ENCODE peak calls at places on chromosome 10, in four cellular contexts. G is IMR-90, C is mesendoderm, U is mesenchymal stem cell. A is an unnamed sample.
A peak's percentile ranks its signal among the peaks of the same experiment; 100 is the strongest.

GRCh38 chr10:85645097-85645496 is 721.5 kb downstream of the GRID1 start:
- DNase-seq in G (no peak), C (peak; percentile 55), U (peak; percentile 14), A (no peak)

GRCh38 chr10:98170249-98171117 is 36.0 kb downstream of the R3HCC1L start:
- DNase-seq in G (peak; percentile 60), C (peak; percentile 92), U (peak; percentile 59), A (peak; percentile 77)

GRCh38 chr10:58023341-58024073 is 244.2 kb downstream of the IPMK start:
- DNase-seq in G (peak; percentile 90), C (peak; percentile 22), U (peak; percentile 72), A (no peak)

GRCh38 chr10:130777507-130778165 is 533.9 kb downstream of the TCERG1L start:
- DNase-seq in G (no peak), C (no peak), U (no peak), A (no peak)

GRCh38 chr10:97007417-97007816 is 175.3 kb downstream of the LCOR start:
- DNase-seq in G (no peak), C (no peak), U (no peak), A (no peak)

GRCh38 chr10:76150886-76151288 is 719.5 kb downstream of the LRMDA start:
- DNase-seq in G (no peak), C (no peak), U (no peak), A (no peak)

GRCh38 chr10:99435986-99436633 is 5.7 kb upstream of the GOT1 start:
- DNase-seq in G (peak; percentile 59), C (peak; percentile 42), U (peak; percentile 81), A (no peak)

GRCh38 chr10:107072786-107073185 is 91.7 kb downstream of the SORCS1 start:
- DNase-seq in G (no peak), C (no peak), U (no peak), A (no peak)

GRCh38 chr10:34343764-34344163 is 471.3 kb downstream of the PARD3 start:
- DNase-seq in G (peak; percentile 41), C (no peak), U (no peak), A (no peak)

GRCh38 chr10:127398140-127398966 is 150.8 kb upstream of the NPS start:
- DNase-seq in G (peak; percentile 73), C (peak; percentile 74), U (peak; percentile 36), A (no peak)

GRCh38 chr10:34816067-34817002 is 1.2 kb upstream of the PARD3 start:
- DNase-seq in G (peak; percentile 30), C (peak; percentile 57), U (peak; percentile 67), A (peak; percentile 34)

GRCh38 chr10:18681971-18682403 is 22.8 kb downstream of the ARL5B start:
- DNase-seq in G (peak; percentile 65), C (no peak), U (peak; percentile 40), A (no peak)

GRCh38 chr10:118845776-118846175 is 91.0 kb upstream of the CACUL1 start:
- DNase-seq in G (no peak), C (no peak), U (no peak), A (no peak)

GRCh38 chr10:131311661-131312260 is at the start of gene TCERG1L:
- DNase-seq in G (no peak), C (peak; percentile 82), U (no peak), A (peak; percentile 61)

GRCh38 chr10:122847782-122848604 is 2.3 kb upstream of the CUZD1 start:
- DNase-seq in G (peak; percentile 34), C (no peak), U (no peak), A (no peak)

GRCh38 chr10:122648599-122649428 is 50.8 kb downstream of the C10orf120 start:
- DNase-seq in G (peak; percentile 31), C (peak; percentile 76), U (no peak), A (peak; percentile 83)

GRCh38 chr10:104327745-104328635 is 10.3 kb downstream of the ITPRIP start:
- DNase-seq in G (peak; percentile 89), C (peak; percentile 64), U (peak; percentile 93), A (peak; percentile 49)

GRCh38 chr10:6694447-6695155 is 114.5 kb upstream of the PRKCQ start:
- DNase-seq in G (no peak), C (peak; percentile 30), U (peak; percentile 28), A (no peak)

GRCh38 chr10:75295901-75296441 is 60.2 kb upstream of the COMTD1 start:
- DNase-seq in G (peak; percentile 21), C (no peak), U (peak; percentile 58), A (no peak)

GRCh38 chr10:66414943-66415342 is 510.9 kb upstream of the LRRTM3 start:
- DNase-seq in G (no peak), C (no peak), U (no peak), A (no peak)

GRCh38 chr10:118291122-118291521 is 51.0 kb downstream of the FAM204A start:
- DNase-seq in G (no peak), C (no peak), U (no peak), A (no peak)

GRCh38 chr10:91123246-91123645 is 97.2 kb upstream of the PCGF5 start:
- DNase-seq in G (no peak), C (no peak), U (no peak), A (no peak)

GRCh38 chr10:123994417-123995081 is 98.8 kb downstream of the CHST15 start:
- DNase-seq in G (peak; percentile 63), C (peak; percentile 92), U (peak; percentile 85), A (peak; percentile 95)

GRCh38 chr10:30736685-30737232 is 107.2 kb upstream of the LYZL2 start:
- DNase-seq in G (peak; percentile 100), C (peak; percentile 32), U (peak; percentile 100), A (no peak)

GRCh38 chr10:77965294-77965693 is 38.7 kb upstream of the DLG5 start:
- DNase-seq in G (peak; percentile 91), C (no peak), U (no peak), A (no peak)

GRCh38 chr10:19958787-19959186 is 142.6 kb downstream of the PLXDC2 start:
- DNase-seq in G (no peak), C (no peak), U (no peak), A (no peak)

GRCh38 chr10:70715853-70716795 is 43.8 kb downstream of the ADAMTS14 start:
- DNase-seq in G (peak; percentile 34), C (peak; percentile 52), U (peak; percentile 78), A (peak; percentile 43)

GRCh38 chr10:50295367-50295766 is 44.1 kb upstream of the ASAH2 start:
- DNase-seq in G (no peak), C (no peak), U (no peak), A (no peak)

GRCh38 chr10:129719889-129720590 is 244.0 kb downstream of the EBF3 start:
- DNase-seq in G (no peak), C (no peak), U (no peak), A (no peak)

GRCh38 chr10:75233444-75234016 is 2.2 kb downstream of the COMTD1 start:
- DNase-seq in G (no peak), C (peak; percentile 75), U (no peak), A (no peak)

GRCh38 chr10:1561731-1562337 is 175.5 kb downstream of the ADARB2 start:
- DNase-seq in G (no peak), C (no peak), U (no peak), A (no peak)

GRCh38 chr10:35040761-35041501 is 49.2 kb downstream of the CUL2 start:
- DNase-seq in G (peak; percentile 63), C (peak; percentile 50), U (peak; percentile 59), A (peak; percentile 60)

DNA sequence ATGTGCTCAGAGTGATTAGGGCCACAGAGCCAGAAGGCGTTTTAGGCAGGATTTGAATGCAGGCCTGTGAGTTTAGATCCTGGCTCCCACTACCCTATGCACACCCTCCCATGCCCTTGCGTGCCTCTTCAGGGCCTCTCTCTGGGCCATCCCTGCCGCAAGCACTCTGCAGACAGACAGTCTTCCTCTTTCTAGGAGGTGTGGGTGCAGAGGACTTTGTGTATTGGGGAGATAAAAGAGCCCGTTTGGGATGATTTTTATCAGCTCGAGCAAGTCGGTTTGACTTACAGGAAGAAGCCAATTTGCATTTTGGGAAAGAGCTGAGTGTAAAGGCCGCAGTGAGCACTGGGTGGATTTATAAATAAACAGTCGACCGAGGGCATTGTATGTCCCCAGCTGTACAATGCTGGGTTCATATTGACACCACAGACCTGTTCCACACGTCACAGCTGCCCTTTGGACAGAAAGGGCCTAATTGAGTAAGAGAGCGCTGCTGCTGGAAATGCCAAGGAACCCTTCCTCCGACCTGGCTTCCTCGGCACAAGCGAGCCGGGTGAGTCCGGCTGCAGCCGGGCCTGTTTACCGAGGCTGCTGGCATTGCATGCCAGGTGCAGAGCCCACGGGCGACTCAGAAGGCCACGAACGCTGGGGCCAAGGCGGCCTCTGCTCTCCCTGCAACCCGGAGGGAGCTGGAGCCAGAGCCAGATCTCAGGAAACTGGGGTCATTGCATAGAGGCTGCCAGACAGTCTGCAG is 25.1 kb downstream of the ZMIZ1 start:
- DNase-seq in G (peak; percentile 81), C (peak; percentile 98), U (peak; percentile 94), A (no peak)
- H3K79me1 ChIP-seq in G (peaks cover 12% of the 10 kb centered on the region), C (peaks cover 42% of the 10 kb centered on the region), U (no peaks in the 10 kb centered on the region), A (peaks cover 7% of the 10 kb centered on the region)

GRCh38 chr10:71981868-71982230 is 17.7 kb downstream of the CHST3 start:
- DNase-seq in G (no peak), C (no peak), U (no peak), A (no peak)
- H3K79me1 ChIP-seq in G (peaks cover 43% of the 10 kb centered on the region), C (peaks cover 7% of the 10 kb centered on the region), U (peaks cover 38% of the 10 kb centered on the region), A (no peaks in the 10 kb centered on the region)

DNA sequence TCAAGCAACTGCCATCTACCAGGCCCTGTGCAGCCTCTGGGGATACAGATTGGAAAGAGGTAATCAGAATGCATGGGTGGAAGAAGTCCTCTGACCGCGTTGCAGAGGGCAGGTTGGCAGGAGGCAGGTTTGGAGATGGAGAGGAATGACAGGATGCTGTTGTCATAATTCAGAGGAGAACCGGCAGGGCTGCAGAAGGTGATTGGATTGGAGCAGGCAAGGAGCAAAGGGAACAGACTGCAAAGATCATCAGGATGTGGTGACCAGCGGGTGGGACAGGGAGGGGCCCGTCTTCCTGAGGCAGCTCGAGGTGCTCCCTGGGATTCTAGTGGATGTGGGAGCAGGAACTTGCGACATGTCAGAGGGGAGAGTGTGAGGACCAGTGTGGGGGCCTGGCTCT is 78.6 kb upstream of the PPIF start:
- DNase-seq in G (no peak), C (no peak), U (no peak), A (no peak)
- H3K79me1 ChIP-seq in G (peaks cover 58% of the 10 kb centered on the region), C (peaks cover 12% of the 10 kb centered on the region), U (peaks cover 49% of the 10 kb centered on the region), A (no peaks in the 10 kb centered on the region)

DNA sequence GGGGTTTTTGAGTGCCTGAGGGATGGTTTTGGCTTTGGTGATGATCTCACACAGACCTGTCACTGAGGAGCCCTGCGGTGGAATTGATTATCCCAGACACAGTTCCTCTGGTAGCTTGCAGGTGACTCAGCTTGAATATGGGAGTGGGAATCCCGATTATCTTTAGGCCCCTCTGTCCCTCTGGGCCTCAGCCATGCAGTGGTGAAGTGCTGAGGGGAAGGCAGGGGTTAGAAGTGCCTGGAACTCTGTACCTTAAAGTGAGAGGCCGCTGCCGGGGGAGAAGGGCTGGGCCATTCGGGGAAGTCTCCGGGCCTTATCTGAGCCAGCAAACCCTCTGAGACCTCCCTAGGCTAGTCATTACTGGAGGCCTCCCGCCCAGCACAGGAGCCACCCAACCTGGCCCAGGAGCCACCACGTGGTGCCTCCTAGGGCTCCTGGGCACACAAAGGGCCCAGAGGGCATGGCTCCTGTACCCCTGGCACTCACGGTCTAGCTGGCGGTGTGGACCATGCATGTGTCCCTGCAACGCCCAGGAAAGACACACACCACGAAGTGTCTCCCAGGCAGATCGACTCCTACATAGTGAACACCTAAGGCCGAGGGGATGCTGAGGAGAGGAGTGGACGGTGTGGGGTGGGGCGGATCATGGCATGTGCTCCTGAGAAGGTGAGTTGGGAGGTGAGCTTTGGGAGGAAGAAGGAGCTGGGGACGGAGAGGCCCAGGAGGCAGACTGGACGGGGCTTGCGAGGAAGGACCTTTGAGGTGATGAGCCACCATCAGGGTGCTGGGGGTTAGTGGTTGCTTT is 56.2 kb downstream of the HK1 start:
- DNase-seq in G (no peak), C (peak; percentile 92), U (peak; percentile 71), A (peak; percentile 30)
- H3K79me1 ChIP-seq in G (peaks cover 48% of the 10 kb centered on the region), C (peaks cover 9% of the 10 kb centered on the region), U (peaks cover 29% of the 10 kb centered on the region), A (peaks cover 4% of the 10 kb centered on the region)

GRCh38 chr10:29105516-29106215 is 183.2 kb upstream of the LYZL1 start:
- DNase-seq in G (peak; percentile 86), C (peak; percentile 87), U (peak; percentile 62), A (no peak)
- H3K79me1 ChIP-seq in G (no peaks in the 10 kb centered on the region), C (no peaks in the 10 kb centered on the region), U (no peaks in the 10 kb centered on the region), A (no peaks in the 10 kb centered on the region)

GRCh38 chr10:102776779-102777417 is 33.1 kb downstream of the WBP1L start:
- DNase-seq in G (peak; percentile 98), C (peak; percentile 98), U (peak; percentile 99), A (peak; percentile 83)
- H3K79me1 ChIP-seq in G (peaks cover 49% of the 10 kb centered on the region), C (peaks cover 18% of the 10 kb centered on the region), U (peaks cover 29% of the 10 kb centered on the region), A (no peaks in the 10 kb centered on the region)

A was measured in H9.